ENCODE peak calls at places on chromosomes 13 and 19, in four cellular contexts. One of them, this sample, is unnamed.

GRCh38 chr13:33264620-33264978 is 21.0 kb downstream of the STARD13 start:
- DNase-seq in breast epithelium: no peak
- DNase-seq in GM13976: no peak
- DNase-seq in mesothelial cell of epicardium: no peak
- DNase-seq in this sample: no peak

GRCh38 chr19:17830567-17831418 is 9.5 kb upstream of the INSL3 start:
- DNase-seq in mesothelial cell of epicardium: peak; percentile 80
- DNase-seq in breast epithelium: no peak
- DNase-seq in GM13976: peak; percentile 79
- DNase-seq in this sample: no peak

GRCh38 chr13:77084755-77085154 is 57.8 kb upstream of the FBXL3 start:
- DNase-seq in GM13976: no peak
- DNase-seq in breast epithelium: no peak
- DNase-seq in mesothelial cell of epicardium: no peak
- DNase-seq in this sample: no peak

GRCh38 chr13:43374621-43375020 is 351.2 kb downstream of the DNAJC15 start:
- DNase-seq in mesothelial cell of epicardium: no peak
- DNase-seq in breast epithelium: no peak
- DNase-seq in GM13976: no peak
- DNase-seq in this sample: no peak

GRCh38 chr13:79987323-79987722 is 353.6 kb downstream of the SPRY2 start:
- DNase-seq in breast epithelium: no peak
- DNase-seq in GM13976: no peak
- DNase-seq in mesothelial cell of epicardium: no peak
- DNase-seq in this sample: no peak

GRCh38 chr19:38381138-38381537 is 6.7 kb downstream of the GGN start:
- DNase-seq in mesothelial cell of epicardium: no peak
- DNase-seq in breast epithelium: no peak
- DNase-seq in GM13976: no peak
- DNase-seq in this sample: no peak

GRCh38 chr19:45817725-45818301 is 2.7 kb upstream of the RSPH6A start:
- DNase-seq in mesothelial cell of epicardium: no peak
- DNase-seq in GM13976: no peak
- DNase-seq in breast epithelium: peak; percentile 50
- DNase-seq in this sample: no peak

GRCh38 chr19:32359581-32359980 is 14.2 kb downstream of the ZNF507 start:
- DNase-seq in breast epithelium: no peak
- DNase-seq in mesothelial cell of epicardium: no peak
- DNase-seq in GM13976: no peak
- DNase-seq in this sample: no peak

GRCh38 chr19:3163230-3163886 is 15.2 kb upstream of the S1PR4 start:
- DNase-seq in GM13976: peak; percentile 91
- DNase-seq in mesothelial cell of epicardium: peak; percentile 76
- DNase-seq in breast epithelium: no peak
- DNase-seq in this sample: no peak

GRCh38 chr19:28971513-28971912 is 241.4 kb downstream of the UQCRFS1 start:
- DNase-seq in mesothelial cell of epicardium: no peak
- DNase-seq in breast epithelium: no peak
- DNase-seq in GM13976: no peak
- DNase-seq in this sample: no peak

GRCh38 chr19:13843104-13843921 is 33.6 kb upstream of the NANOS3 start:
- DNase-seq in breast epithelium: peak; percentile 92
- DNase-seq in GM13976: no peak
- DNase-seq in mesothelial cell of epicardium: peak; percentile 67
- DNase-seq in this sample: no peak

GRCh38 chr19:38047048-38047435 is 140.0 kb downstream of the SIPA1L3 start:
- DNase-seq in breast epithelium: no peak
- DNase-seq in GM13976: peak; percentile 28
- DNase-seq in mesothelial cell of epicardium: no peak
- DNase-seq in this sample: no peak

GRCh38 chr19:50542825-50543428 is 25.3 kb downstream of the LRRC4B start:
- DNase-seq in mesothelial cell of epicardium: no peak
- DNase-seq in breast epithelium: no peak
- DNase-seq in GM13976: no peak
- DNase-seq in this sample: no peak

GRCh38 chr19:10259162-10259905 is 7.3 kb downstream of the MRPL4 start:
- DNase-seq in breast epithelium: peak; percentile 91
- DNase-seq in GM13976: peak; percentile 84
- DNase-seq in mesothelial cell of epicardium: peak; percentile 81
- DNase-seq in this sample: peak; percentile 66

GRCh38 chr13:103287659-103288058 is 221.4 kb upstream of the SLC10A2 start:
- DNase-seq in mesothelial cell of epicardium: no peak
- DNase-seq in breast epithelium: no peak
- DNase-seq in GM13976: no peak
- DNase-seq in this sample: no peak

GRCh38 chr13:25692156-25692555 is 320.4 kb downstream of the ATP8A2 start:
- DNase-seq in breast epithelium: no peak
- DNase-seq in GM13976: no peak
- DNase-seq in mesothelial cell of epicardium: no peak
- DNase-seq in this sample: no peak

GRCh38 chr13:41402695-41403511 is 54.4 kb upstream of the RGCC start:
- DNase-seq in GM13976: no peak
- DNase-seq in breast epithelium: no peak
- DNase-seq in mesothelial cell of epicardium: no peak
- DNase-seq in this sample: no peak

GRCh38 chr13:53028637-53029121 is at the start of gene OLFM4:
- DNase-seq in GM13976: no peak
- DNase-seq in mesothelial cell of epicardium: no peak
- DNase-seq in breast epithelium: no peak
- DNase-seq in this sample: no peak

GRCh38 chr19:41638624-41639023 is 11.8 kb upstream of the CEACAM4 start:
- DNase-seq in GM13976: no peak
- DNase-seq in breast epithelium: no peak
- DNase-seq in mesothelial cell of epicardium: no peak
- DNase-seq in this sample: no peak

GRCh38 chr13:70623260-70623659 is 515.0 kb upstream of the KLHL1 start:
- DNase-seq in breast epithelium: no peak
- DNase-seq in mesothelial cell of epicardium: no peak
- DNase-seq in GM13976: peak; percentile 26
- DNase-seq in this sample: no peak

GRCh38 chr13:101473458-101473857 is 21.0 kb downstream of the ITGBL1 start:
- DNase-seq in GM13976: no peak
- DNase-seq in breast epithelium: no peak
- DNase-seq in mesothelial cell of epicardium: no peak
- DNase-seq in this sample: no peak

GRCh38 chr19:45217193-45217956 is 27.8 kb downstream of the EXOC3L2 start:
- DNase-seq in mesothelial cell of epicardium: no peak
- DNase-seq in breast epithelium: no peak
- DNase-seq in GM13976: no peak
- DNase-seq in this sample: no peak

GRCh38 chr19:46716013-46716671 is 772 bp downstream of the PRKD2 start:
- DNase-seq in breast epithelium: no peak
- DNase-seq in GM13976: no peak
- DNase-seq in mesothelial cell of epicardium: peak; percentile 55
- DNase-seq in this sample: no peak

GRCh38 chr19:14536926-14537692 is 7.7 kb downstream of the TECR start:
- DNase-seq in mesothelial cell of epicardium: peak; percentile 68
- DNase-seq in GM13976: peak; percentile 77
- DNase-seq in breast epithelium: peak; percentile 66
- DNase-seq in this sample: no peak

GRCh38 chr13:43237616-43238015 is 214.2 kb downstream of the DNAJC15 start:
- DNase-seq in breast epithelium: no peak
- DNase-seq in mesothelial cell of epicardium: no peak
- DNase-seq in GM13976: no peak
- DNase-seq in this sample: no peak

GRCh38 chr13:38905861-38906260 is 84.8 kb downstream of the STOML3 start:
- DNase-seq in breast epithelium: no peak
- DNase-seq in GM13976: no peak
- DNase-seq in mesothelial cell of epicardium: no peak
- DNase-seq in this sample: no peak

GRCh38 chr13:29918845-29919244 is 68.4 kb upstream of the UBL3 start:
- DNase-seq in GM13976: no peak
- DNase-seq in breast epithelium: peak; percentile 88
- DNase-seq in mesothelial cell of epicardium: no peak
- DNase-seq in this sample: no peak

GRCh38 chr19:18438331-18439024 is 545 bp upstream of the ISYNA1 start:
- DNase-seq in mesothelial cell of epicardium: peak; percentile 74
- DNase-seq in breast epithelium: peak; percentile 50
- DNase-seq in GM13976: no peak
- DNase-seq in this sample: no peak

GRCh38 chr13:49218493-49219051 is 1.6 kb upstream of the MLNR start:
- DNase-seq in breast epithelium: no peak
- DNase-seq in mesothelial cell of epicardium: no peak
- DNase-seq in GM13976: no peak
- DNase-seq in this sample: no peak

GRCh38 chr19:8569066-8569761 is 8.0 kb downstream of the MYO1F start:
- DNase-seq in mesothelial cell of epicardium: no peak
- DNase-seq in GM13976: peak; percentile 89
- DNase-seq in breast epithelium: no peak
- DNase-seq in this sample: no peak

GRCh38 chr13:34346626-34347025 is 528.7 kb downstream of the RFC3 start:
- DNase-seq in GM13976: no peak
- DNase-seq in breast epithelium: no peak
- DNase-seq in mesothelial cell of epicardium: no peak
- DNase-seq in this sample: no peak

GRCh38 chr19:47713046-47714021 is at the start of gene EHD2:
- DNase-seq in GM13976: peak; percentile 78
- DNase-seq in mesothelial cell of epicardium: peak; percentile 75
- DNase-seq in breast epithelium: peak; percentile 54
- DNase-seq in this sample: no peak

GRCh38 chr19:1608414-1609391 is 3.4 kb upstream of the UQCR11 start:
- DNase-seq in mesothelial cell of epicardium: no peak
- DNase-seq in GM13976: no peak
- DNase-seq in breast epithelium: no peak
- DNase-seq in this sample: no peak

GRCh38 chr13:29515372-29515771 is 80.1 kb downstream of the SLC7A1 start:
- DNase-seq in GM13976: no peak
- DNase-seq in mesothelial cell of epicardium: no peak
- DNase-seq in breast epithelium: no peak
- DNase-seq in this sample: no peak